ENCODE peak calls at places on chromosomes 3 and 15, in five cellular contexts. One of them, this sample, is unnamed.

GRCh38 chr3:12158387-12159226 is at the start of gene TIMP4:
- DNase-seq in GM12878: no peak
- DNase-seq in K562: no peak
- DNase-seq in sigmoid colon: peak
- DNase-seq in breast epithelium: no peak
- DNase-seq in this sample: no peak

GRCh38 chr3:35079403-35079802 is 559.9 kb upstream of the ARPP21 start:
- DNase-seq in GM12878: no peak
- DNase-seq in K562: no peak
- DNase-seq in breast epithelium: no peak
- DNase-seq in sigmoid colon: no peak
- DNase-seq in this sample: no peak

GRCh38 chr3:14480207-14481017 is 59.7 kb downstream of the GRIP2 start:
- DNase-seq in sigmoid colon: no peak
- DNase-seq in breast epithelium: no peak
- DNase-seq in K562: no peak
- DNase-seq in GM12878: no peak
- DNase-seq in this sample: no peak

GRCh38 chr3:153287017-153287416 is 125.0 kb downstream of the RAP2B start:
- DNase-seq in sigmoid colon: no peak
- DNase-seq in breast epithelium: no peak
- DNase-seq in GM12878: no peak
- DNase-seq in K562: no peak
- DNase-seq in this sample: no peak

GRCh38 chr3:141729240-141729639 is 8.9 kb upstream of the RNF7 start:
- DNase-seq in GM12878: no peak
- DNase-seq in sigmoid colon: no peak
- DNase-seq in breast epithelium: no peak
- DNase-seq in K562: no peak
- DNase-seq in this sample: no peak

GRCh38 chr15:60908888-60909287 is 320.2 kb downstream of the RORA start:
- DNase-seq in sigmoid colon: no peak
- DNase-seq in breast epithelium: no peak
- DNase-seq in GM12878: no peak
- DNase-seq in K562: no peak
- DNase-seq in this sample: no peak

GRCh38 chr15:42919794-42920280 is 741 bp downstream of the TTBK2 start:
- DNase-seq in sigmoid colon: peak
- DNase-seq in K562: no peak
- DNase-seq in GM12878: no peak
- DNase-seq in breast epithelium: no peak
- DNase-seq in this sample: peak

GRCh38 chr15:58443291-58443690 is 11.5 kb downstream of the LIPC start:
- DNase-seq in GM12878: no peak
- DNase-seq in sigmoid colon: no peak
- DNase-seq in K562: no peak
- DNase-seq in breast epithelium: no peak
- DNase-seq in this sample: no peak

GRCh38 chr3:24215518-24215917 is 270.4 kb downstream of the NR1D2 start:
- DNase-seq in K562: no peak
- DNase-seq in breast epithelium: no peak
- DNase-seq in sigmoid colon: no peak
- DNase-seq in GM12878: no peak
- DNase-seq in this sample: no peak

GRCh38 chr3:24226402-24226801 is 268.2 kb downstream of the THRB start:
- DNase-seq in sigmoid colon: no peak
- DNase-seq in K562: no peak
- DNase-seq in GM12878: no peak
- DNase-seq in breast epithelium: no peak
- DNase-seq in this sample: no peak

GRCh38 chr3:24225027-24225743 is 269.5 kb downstream of the THRB start:
- DNase-seq in K562: no peak
- DNase-seq in sigmoid colon: no peak
- DNase-seq in GM12878: no peak
- DNase-seq in breast epithelium: no peak
- DNase-seq in this sample: no peak

GRCh38 chr3:24222165-24222805 is 272.4 kb downstream of the THRB start:
- DNase-seq in GM12878: no peak
- DNase-seq in breast epithelium: no peak
- DNase-seq in K562: no peak
- DNase-seq in sigmoid colon: no peak
- DNase-seq in this sample: no peak

DNA sequence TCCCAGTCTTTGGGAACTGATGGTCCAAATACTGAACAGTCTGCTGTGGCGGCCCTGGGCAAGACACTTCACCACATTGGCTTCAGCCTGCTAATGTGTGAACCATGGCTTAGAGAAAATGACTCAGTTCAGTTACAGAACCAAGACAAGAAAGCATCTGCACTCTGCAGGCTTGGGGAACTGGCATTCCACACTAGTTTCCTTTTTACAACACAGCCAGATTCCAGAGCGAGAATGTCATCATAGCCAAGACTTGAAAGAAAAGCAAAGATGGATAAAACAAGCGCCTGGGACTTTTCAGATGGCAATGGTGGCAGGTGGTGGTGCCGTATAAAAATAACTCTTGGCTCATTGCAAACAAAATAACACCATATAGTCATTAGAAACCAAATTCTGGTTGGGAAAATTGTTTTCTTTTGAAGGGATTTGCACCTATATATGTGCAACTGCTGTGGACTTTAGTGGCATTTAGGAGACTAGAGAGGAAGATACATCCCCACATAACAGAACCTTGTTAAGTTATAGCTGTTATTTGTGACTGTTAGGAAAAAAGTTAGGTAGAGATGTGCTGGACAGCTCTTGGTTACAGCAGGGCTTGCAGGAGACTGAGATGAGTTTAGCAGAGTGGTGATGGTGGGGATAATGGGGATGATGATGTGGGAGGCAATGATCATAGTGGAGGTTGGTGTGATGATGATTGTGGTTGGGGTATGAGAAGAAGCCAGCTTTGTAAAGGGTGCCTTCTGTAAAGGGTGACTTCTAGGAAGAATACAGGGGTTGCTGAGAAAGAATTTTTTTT is 273.6 kb downstream of the THRB start:
- DNase-seq in GM12878: no peak
- DNase-seq in sigmoid colon: peak
- DNase-seq in K562: no peak
- DNase-seq in breast epithelium: no peak
- DNase-seq in this sample: peak
- TF ChIP-seq POLR2AphosphoS5 in GM12878: no peak
- TF ChIP-seq POLR2AphosphoS5 in sigmoid colon: peak
- TF ChIP-seq POLR2AphosphoS5 in K562: no peak
- TF ChIP-seq POLR2AphosphoS5 in breast epithelium: no peak
- TF ChIP-seq POLR2AphosphoS5 in this sample: peak

GRCh38 chr3:167895684-167896083 is 160.2 kb downstream of the SERPINI1 start:
- DNase-seq in K562: no peak
- DNase-seq in sigmoid colon: no peak
- DNase-seq in breast epithelium: no peak
- DNase-seq in GM12878: no peak
- DNase-seq in this sample: no peak
- TF ChIP-seq CTCF in K562: no peak
- TF ChIP-seq CTCF in sigmoid colon: no peak
- TF ChIP-seq CTCF in breast epithelium: no peak
- TF ChIP-seq CTCF in GM12878: no peak
- TF ChIP-seq CTCF in this sample: no peak

GRCh38 chr15:34337557-34338306 is at the start of gene SLC12A6:
- DNase-seq in breast epithelium: peak
- DNase-seq in K562: peak
- DNase-seq in GM12878: no peak
- DNase-seq in sigmoid colon: peak
- DNase-seq in this sample: peak
- TF ChIP-seq POLR2A in breast epithelium: no peak
- TF ChIP-seq POLR2A in K562: peak
- TF ChIP-seq POLR2A in GM12878: peak
- TF ChIP-seq POLR2A in sigmoid colon: no peak
- TF ChIP-seq POLR2A in this sample: peak

DNA sequence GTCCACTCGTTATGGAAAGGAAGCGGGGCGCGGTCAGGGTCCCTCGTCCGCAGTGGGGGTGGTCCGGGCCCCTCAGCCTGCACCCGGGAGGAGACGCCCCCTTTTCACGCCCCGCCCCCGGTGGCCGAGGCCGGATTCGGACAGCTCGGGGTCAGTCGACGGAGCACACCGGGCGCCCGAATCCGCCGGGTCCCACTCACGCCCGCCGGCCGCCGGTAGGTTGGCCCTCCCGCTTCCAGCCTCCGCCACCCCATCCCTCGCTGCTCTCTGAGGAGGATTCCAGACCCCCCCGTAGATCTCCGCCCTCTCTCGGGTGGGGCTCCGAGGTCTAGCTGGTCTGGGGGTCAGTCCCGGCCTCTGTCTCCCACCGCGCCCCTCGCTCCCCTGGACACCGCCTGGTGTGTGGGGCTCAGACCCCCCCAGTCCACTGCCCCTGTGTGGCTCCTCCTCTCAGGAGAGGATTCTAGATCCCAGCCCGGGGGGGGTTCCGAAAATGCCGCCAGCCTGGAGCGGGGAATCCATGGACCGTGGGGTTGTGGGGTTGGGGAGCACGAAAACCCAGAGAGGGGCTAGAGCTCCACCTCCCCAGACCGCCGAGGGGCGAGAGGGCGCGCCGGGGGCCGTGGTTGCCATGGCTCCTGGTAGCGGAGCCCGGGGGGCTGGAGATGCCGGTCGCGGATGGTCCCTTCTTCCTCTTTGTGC is 742 bp downstream of the CHL1 start:
- DNase-seq in sigmoid colon: peak
- DNase-seq in K562: no peak
- DNase-seq in GM12878: no peak
- DNase-seq in breast epithelium: peak
- DNase-seq in this sample: no peak
- TF ChIP-seq POLR2AphosphoS5 in sigmoid colon: no peak
- TF ChIP-seq POLR2AphosphoS5 in K562: no peak
- TF ChIP-seq POLR2AphosphoS5 in GM12878: no peak
- TF ChIP-seq POLR2AphosphoS5 in breast epithelium: no peak
- TF ChIP-seq POLR2AphosphoS5 in this sample: no peak

GRCh38 chr3:196150481-196150880 is 60.7 kb downstream of the ZDHHC19 start:
- DNase-seq in GM12878: no peak
- DNase-seq in K562: no peak
- DNase-seq in sigmoid colon: no peak
- DNase-seq in breast epithelium: no peak
- DNase-seq in this sample: peak
- TF ChIP-seq CTCF in GM12878: no peak
- TF ChIP-seq CTCF in K562: no peak
- TF ChIP-seq CTCF in sigmoid colon: no peak
- TF ChIP-seq CTCF in breast epithelium: no peak
- TF ChIP-seq CTCF in this sample: no peak

GRCh38 chr3:196753201-196753600 is 13.5 kb downstream of the PAK2 start:
- DNase-seq in K562: no peak
- DNase-seq in sigmoid colon: no peak
- DNase-seq in GM12878: no peak
- DNase-seq in breast epithelium: no peak
- DNase-seq in this sample: no peak
- TF ChIP-seq POLR2A in K562: no peak
- TF ChIP-seq POLR2A in sigmoid colon: no peak
- TF ChIP-seq POLR2A in GM12878: no peak
- TF ChIP-seq POLR2A in breast epithelium: no peak
- TF ChIP-seq POLR2A in this sample: no peak

GRCh38 chr15:82126346-82126745 is 80.5 kb upstream of the MEX3B start:
- DNase-seq in breast epithelium: no peak
- DNase-seq in sigmoid colon: no peak
- DNase-seq in GM12878: no peak
- DNase-seq in K562: no peak
- DNase-seq in this sample: no peak
- TF ChIP-seq POLR2AphosphoS5 in breast epithelium: no peak
- TF ChIP-seq POLR2AphosphoS5 in sigmoid colon: no peak
- TF ChIP-seq POLR2AphosphoS5 in GM12878: no peak
- TF ChIP-seq POLR2AphosphoS5 in K562: no peak
- TF ChIP-seq POLR2AphosphoS5 in this sample: no peak

GRCh38 chr15:45720183-45720582 is 85.4 kb downstream of the SQOR start:
- DNase-seq in K562: no peak
- DNase-seq in GM12878: no peak
- DNase-seq in sigmoid colon: no peak
- DNase-seq in breast epithelium: no peak
- DNase-seq in this sample: no peak

GRCh38 chr15:45714501-45715488 is 80.0 kb downstream of the SQOR start:
- DNase-seq in GM12878: no peak
- DNase-seq in K562: peak
- DNase-seq in sigmoid colon: peak
- DNase-seq in breast epithelium: no peak
- DNase-seq in this sample: peak

GRCh38 chr15:45719490-45719889 is 84.7 kb downstream of the SQOR start:
- DNase-seq in breast epithelium: no peak
- DNase-seq in sigmoid colon: no peak
- DNase-seq in K562: no peak
- DNase-seq in GM12878: no peak
- DNase-seq in this sample: no peak

GRCh38 chr15:45710657-45711056 is 75.8 kb downstream of the SQOR start:
- DNase-seq in GM12878: no peak
- DNase-seq in sigmoid colon: peak
- DNase-seq in breast epithelium: no peak
- DNase-seq in K562: no peak
- DNase-seq in this sample: no peak

GRCh38 chr15:45715528-45715927 is 80.7 kb downstream of the SQOR start:
- DNase-seq in K562: no peak
- DNase-seq in breast epithelium: no peak
- DNase-seq in GM12878: no peak
- DNase-seq in sigmoid colon: no peak
- DNase-seq in this sample: no peak
- TF ChIP-seq CTCF in K562: peak
- TF ChIP-seq CTCF in breast epithelium: no peak
- TF ChIP-seq CTCF in GM12878: peak
- TF ChIP-seq CTCF in sigmoid colon: peak
- TF ChIP-seq CTCF in this sample: no peak